ENCODE peak calls at places on chromosomes 11 and 22, in five cellular contexts. U, R, W, L and N are unnamed samples.

GRCh38 chr22:39414377-39414776 is 14.8 kb downstream of the TAB1 start:
- DNase-seq in R (no peak), W (no peak), L (no peak), U (no peak), N (no peak)

GRCh38 chr22:32123657-32124056 is 35.4 kb downstream of the C22orf42 start:
- DNase-seq in L (no peak), U (no peak), W (no peak), R (no peak), N (no peak)

GRCh38 chr11:78646564-78647185 is 72.0 kb upstream of the NARS2 start:
- DNase-seq in U (no peak), R (no peak), L (peak), W (peak), N (peak)

GRCh38 chr22:43923191-43923590 is 414 bp upstream of the PNPLA3 start:
- DNase-seq in L (peak), U (no peak), R (no peak), W (no peak), N (peak)

GRCh38 chr22:46730568-46731245 is 7.3 kb downstream of the CERK start:
- DNase-seq in L (no peak), U (no peak), W (peak), R (no peak), N (no peak)

GRCh38 chr11:28903716-28904115 is 795.5 kb downstream of the METTL15 start:
- DNase-seq in R (no peak), U (no peak), L (no peak), W (no peak), N (peak)

GRCh38 chr22:43828711-43829447 is 16.8 kb upstream of the EFCAB6 start:
- DNase-seq in U (peak), L (peak), W (peak), R (no peak), N (peak)

GRCh38 chr11:10488581-10489443 is 33.7 kb downstream of the AMPD3 start:
- DNase-seq in U (no peak), R (no peak), L (no peak), W (no peak), N (no peak)

GRCh38 chr11:59062602-59063529 is 23.2 kb upstream of the GLYATL1B start:
- DNase-seq in U (no peak), R (no peak), W (no peak), L (no peak), N (no peak)

GRCh38 chr11:16111690-16112089 is 244.7 kb downstream of the SOX6 start:
- DNase-seq in L (no peak), W (no peak), R (no peak), U (no peak), N (no peak)

GRCh38 chr11:64791781-64792291 is 11.2 kb downstream of the MAP4K2 start:
- DNase-seq in L (no peak), R (no peak), U (no peak), W (no peak), N (no peak)

GRCh38 chr11:68347841-68348240 is 35.5 kb downstream of the LRP5 start:
- DNase-seq in U (no peak), W (no peak), R (no peak), L (no peak), N (no peak)

GRCh38 chr11:47398551-47398950 is 9.8 kb upstream of the SLC39A13 start:
- DNase-seq in W (no peak), U (no peak), L (no peak), R (no peak), N (no peak)

GRCh38 chr11:65645710-65646109 is 7.8 kb downstream of the SIPA1 start:
- DNase-seq in L (no peak), U (peak), R (no peak), W (no peak), N (peak)

GRCh38 chr22:33922268-33922667 is 2.0 kb upstream of the LARGE1 start:
- DNase-seq in R (no peak), L (peak), W (peak), U (no peak), N (no peak)

GRCh38 chr11:15836801-15837200 is 519.5 kb downstream of the SOX6 start:
- DNase-seq in W (no peak), R (no peak), L (no peak), U (no peak), N (no peak)

GRCh38 chr11:66719111-66719872 is 9.7 kb downstream of the SPTBN2 start:
- DNase-seq in U (no peak), W (no peak), L (no peak), R (no peak), N (no peak)

GRCh38 chr11:132058211-132058772 is 687.9 kb downstream of the NTM start:
- DNase-seq in U (no peak), W (no peak), R (no peak), L (peak), N (peak)

DNA sequence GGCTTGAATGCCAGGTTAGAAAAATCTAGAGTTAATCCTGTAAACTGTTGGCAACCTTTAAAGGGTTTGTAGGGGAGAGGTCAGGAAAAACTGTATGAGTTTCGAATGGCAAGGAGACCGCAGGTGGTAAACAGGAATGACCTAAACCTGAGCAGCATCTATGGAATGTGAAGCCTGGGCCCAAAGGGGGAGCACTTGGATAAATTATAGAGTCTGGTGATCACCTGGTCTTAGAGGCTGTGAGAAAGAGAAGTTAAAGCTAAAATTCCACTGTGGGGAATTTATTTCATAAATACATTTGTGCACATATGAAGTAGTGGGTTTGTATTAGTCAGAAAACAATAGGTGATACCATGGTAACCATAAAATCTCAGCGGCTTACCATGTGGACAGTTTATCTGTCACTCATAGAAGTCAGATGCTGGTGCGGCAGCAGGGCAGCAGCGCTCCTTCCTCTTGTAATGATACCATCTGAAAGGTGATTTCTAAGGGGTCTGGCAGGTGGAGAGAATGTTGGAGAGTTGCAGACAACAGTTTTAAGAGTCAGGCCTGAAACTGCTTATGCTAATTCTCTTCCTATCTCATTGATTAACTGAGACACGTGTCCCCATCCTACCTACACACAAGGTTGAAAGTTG is 1104.4 kb upstream of the CCDC90B start:
- DNase-seq in R (no peak), W (peak), L (no peak), U (no peak), N (peak)
- TF ChIP-seq CTCF in R (no peak), W (peak), L (no peak), U (no peak), N (peak)

GRCh38 chr11:72642815-72643511 is 31.3 kb downstream of the PDE2A start:
- DNase-seq in R (no peak), W (peak), L (peak), U (peak), N (peak)
- H3K4me3 ChIP-seq in R (peak), W (peak), L (peak), U (peak), N (peak)

DNA sequence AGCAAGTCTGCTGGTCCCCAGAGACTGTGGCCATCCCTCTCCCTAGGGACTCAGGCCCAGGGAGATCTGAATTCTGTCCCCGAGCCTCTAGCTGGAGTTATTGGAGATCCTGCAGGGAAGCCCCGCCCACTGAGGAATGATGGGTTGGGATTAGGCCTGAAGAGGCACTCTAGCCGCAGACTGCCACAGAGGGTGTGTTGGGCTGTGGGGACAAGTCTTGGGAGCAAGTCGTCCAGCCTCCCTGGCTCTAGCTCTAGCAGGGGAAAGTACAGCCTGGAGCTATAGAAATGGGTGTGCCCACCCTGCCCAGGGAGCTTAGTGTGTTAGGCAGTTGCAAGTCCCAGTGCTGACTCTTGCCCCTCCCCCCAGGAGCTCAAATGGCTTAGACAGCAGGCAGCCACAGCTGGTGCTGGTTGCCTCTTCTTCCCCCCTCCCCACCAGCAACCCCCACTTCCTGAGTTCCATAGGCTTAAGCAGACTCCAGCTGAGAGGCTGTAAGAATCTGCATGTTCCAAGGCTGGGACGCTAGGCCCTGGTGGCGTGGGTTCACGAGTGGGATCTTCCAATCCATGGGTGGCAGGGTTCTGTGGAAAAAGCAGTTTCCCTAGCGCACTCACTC is 61.3 kb downstream of the GUCY1A2 start:
- DNase-seq in L (no peak), U (no peak), R (no peak), W (no peak), N (no peak)
- TF ChIP-seq CTCF in L (no peak), U (no peak), R (no peak), W (no peak), N (no peak)

GRCh38 chr11:6646631-6647281 is 8.9 kb downstream of the DCHS1 start:
- DNase-seq in R (peak), U (peak), W (peak), L (no peak), N (peak)
- H3K4me3 ChIP-seq in R (peak), U (peak), W (no peak), L (no peak), N (no peak)

GRCh38 chr22:23287136-23288095 is 107.1 kb downstream of the BCR start:
- DNase-seq in L (no peak), U (no peak), R (no peak), W (no peak), N (no peak)

GRCh38 chr22:23286296-23286695 is 106.0 kb downstream of the BCR start:
- DNase-seq in L (no peak), U (no peak), R (no peak), W (no peak), N (no peak)

GRCh38 chr22:23285236-23285635 is 104.9 kb downstream of the BCR start:
- DNase-seq in W (no peak), R (no peak), L (no peak), U (no peak), N (no peak)

GRCh38 chr22:23284504-23285033 is 104.3 kb downstream of the BCR start:
- DNase-seq in R (no peak), U (no peak), L (no peak), W (no peak), N (no peak)

GRCh38 chr22:23285734-23286133 is 105.4 kb downstream of the BCR start:
- DNase-seq in U (no peak), W (no peak), L (no peak), R (no peak), N (peak)
- TF ChIP-seq CTCF in U (no peak), W (no peak), L (no peak), R (no peak), N (no peak)